ENCODE peak calls at places on chromosomes 6 and 20, in five cellular contexts. N, Z, Y, A and D are unnamed samples.

GRCh38 chr6:89559487-89559886 is 79.1 kb downstream of the LYRM2 start:
- DNase-seq in N (no peak), A (peak), Y (no peak), Z (no peak), D (no peak)

GRCh38 chr6:40022867-40023266 is 88.6 kb upstream of the MOCS1 start:
- DNase-seq in A (no peak), Y (no peak), N (no peak), Z (no peak), D (no peak)

GRCh38 chr6:39901670-39902069 is 32.6 kb downstream of the MOCS1 start:
- DNase-seq in A (no peak), N (no peak), Z (no peak), Y (no peak), D (no peak)

GRCh38 chr20:61821698-61822097 is 244.0 kb downstream of the TAF4 start:
- DNase-seq in N (no peak), A (no peak), Z (no peak), Y (no peak), D (no peak)

GRCh38 chr6:109961666-109962065 is 16.4 kb upstream of the GPR6 start:
- DNase-seq in Y (no peak), A (no peak), N (no peak), Z (no peak), D (no peak)

GRCh38 chr6:72589096-72589495 is 32.8 kb upstream of the KCNQ5 start:
- DNase-seq in N (no peak), Y (no peak), Z (no peak), A (no peak), D (no peak)

GRCh38 chr6:13302751-13303667 is 25.3 kb downstream of the TBC1D7 start:
- DNase-seq in Y (peak), A (no peak), Z (peak), N (no peak), D (peak)

GRCh38 chr20:62898970-62899632 is 27.2 kb downstream of the DIDO1 start:
- DNase-seq in Y (no peak), A (no peak), Z (no peak), N (no peak), D (no peak)

GRCh38 chr6:87154641-87155271 is 609 bp upstream of the ZNF292 start:
- DNase-seq in A (no peak), N (no peak), Z (no peak), Y (no peak), D (peak)

GRCh38 chr20:8057871-8058270 is 38.3 kb upstream of the TMX4 start:
- DNase-seq in N (no peak), Y (no peak), A (no peak), Z (no peak), D (no peak)

GRCh38 chr6:161694995-161695394 is 421.1 kb upstream of the AGPAT4 start:
- DNase-seq in Y (no peak), N (no peak), Z (no peak), A (peak), D (no peak)

GRCh38 chr20:53869466-53870258 is 200.7 kb downstream of the BCAS1 start:
- DNase-seq in Z (peak), A (peak), Y (peak), N (peak), D (peak)

GRCh38 chr6:21928715-21929298 is 335.3 kb downstream of the SOX4 start:
- DNase-seq in Y (no peak), A (no peak), Z (no peak), N (no peak), D (no peak)

GRCh38 chr20:45589725-45590124 is 10.6 kb upstream of the WFDC8 start:
- DNase-seq in Z (no peak), Y (no peak), A (no peak), N (no peak), D (no peak)

GRCh38 chr20:37886851-37887297 is 16.1 kb upstream of the VSTM2L start:
- DNase-seq in N (no peak), A (no peak), Z (no peak), Y (no peak), D (no peak)

GRCh38 chr20:55094353-55094861 is 619.0 kb downstream of the DOK5 start:
- DNase-seq in Y (no peak), N (no peak), A (no peak), Z (no peak), D (no peak)

GRCh38 chr20:31587545-31588389 is 17.3 kb upstream of the ID1 start:
- DNase-seq in N (no peak), Z (no peak), A (peak), Y (peak), D (no peak)

GRCh38 chr20:60046011-60046413 is 87.8 kb downstream of the CDH26 start:
- DNase-seq in A (no peak), N (no peak), Z (no peak), Y (no peak), D (no peak)

GRCh38 chr20:37270586-37271420 is 9.2 kb upstream of the GHRH start:
- DNase-seq in A (no peak), Y (no peak), N (no peak), Z (no peak), D (no peak)

GRCh38 chr6:15131234-15132195 is 114.4 kb upstream of the JARID2 start:
- DNase-seq in N (no peak), Y (no peak), A (no peak), Z (peak), D (no peak)